ENCODE peak calls at places on chromosome 16, in eight cellular contexts. One of them, this sample, is unnamed.

GRCh38 chr16:20382202-20382948 is 22.2 kb downstream of the PDILT start:
- DNase-seq in A172: no peak
- DNase-seq in islet precursor cell: no peak
- DNase-seq in activated CD8-positive, alpha-beta T cell treated with anti-CD3 and anti-CD28 coated beads, Interleukin-2, amount 10 ng/mL, durations not matched to agents 7 days and 5 days: no peak
- DNase-seq in effector memory CD8-positive, alpha-beta T cell: no peak
- DNase-seq in choroid plexus epithelial cell: no peak
- DNase-seq in breast epithelium: no peak
- DNase-seq in fibroblast of the aortic adventitia: no peak
- DNase-seq in this sample: no peak

GRCh38 chr16:56121156-56121500 is 70.2 kb upstream of the GNAO1 start:
- DNase-seq in activated CD8-positive, alpha-beta T cell treated with anti-CD3 and anti-CD28 coated beads, Interleukin-2, amount 10 ng/mL, durations not matched to agents 7 days and 5 days: no peak
- DNase-seq in islet precursor cell: no peak
- DNase-seq in choroid plexus epithelial cell: no peak
- DNase-seq in effector memory CD8-positive, alpha-beta T cell: no peak
- DNase-seq in A172: no peak
- DNase-seq in breast epithelium: no peak
- DNase-seq in fibroblast of the aortic adventitia: no peak
- DNase-seq in this sample: no peak

GRCh38 chr16:3101841-3102470 is 2.9 kb upstream of the ZSCAN10 start:
- DNase-seq in islet precursor cell: peak; percentile 76
- DNase-seq in fibroblast of the aortic adventitia: no peak
- DNase-seq in activated CD8-positive, alpha-beta T cell treated with anti-CD3 and anti-CD28 coated beads, Interleukin-2, amount 10 ng/mL, durations not matched to agents 7 days and 5 days: peak; percentile 53
- DNase-seq in A172: no peak
- DNase-seq in breast epithelium: no peak
- DNase-seq in choroid plexus epithelial cell: no peak
- DNase-seq in effector memory CD8-positive, alpha-beta T cell: no peak
- DNase-seq in this sample: no peak

GRCh38 chr16:50369133-50369804 is 481 bp upstream of the BRD7 start:
- DNase-seq in islet precursor cell: no peak
- DNase-seq in breast epithelium: no peak
- DNase-seq in choroid plexus epithelial cell: no peak
- DNase-seq in fibroblast of the aortic adventitia: no peak
- DNase-seq in activated CD8-positive, alpha-beta T cell treated with anti-CD3 and anti-CD28 coated beads, Interleukin-2, amount 10 ng/mL, durations not matched to agents 7 days and 5 days: peak; percentile 20
- DNase-seq in A172: no peak
- DNase-seq in effector memory CD8-positive, alpha-beta T cell: no peak
- DNase-seq in this sample: no peak

GRCh38 chr16:83338941-83339340 is 468.8 kb upstream of the HSBP1 start:
- DNase-seq in islet precursor cell: no peak
- DNase-seq in breast epithelium: no peak
- DNase-seq in choroid plexus epithelial cell: peak; percentile 41
- DNase-seq in effector memory CD8-positive, alpha-beta T cell: no peak
- DNase-seq in fibroblast of the aortic adventitia: no peak
- DNase-seq in activated CD8-positive, alpha-beta T cell treated with anti-CD3 and anti-CD28 coated beads, Interleukin-2, amount 10 ng/mL, durations not matched to agents 7 days and 5 days: no peak
- DNase-seq in A172: peak; percentile 69
- DNase-seq in this sample: peak; percentile 48

GRCh38 chr16:695355-696089 is 5.3 kb upstream of the WDR24 start:
- DNase-seq in islet precursor cell: no peak
- DNase-seq in choroid plexus epithelial cell: no peak
- DNase-seq in breast epithelium: peak; percentile 49
- DNase-seq in A172: no peak
- DNase-seq in activated CD8-positive, alpha-beta T cell treated with anti-CD3 and anti-CD28 coated beads, Interleukin-2, amount 10 ng/mL, durations not matched to agents 7 days and 5 days: peak; percentile 69
- DNase-seq in effector memory CD8-positive, alpha-beta T cell: peak; percentile 52
- DNase-seq in fibroblast of the aortic adventitia: no peak
- DNase-seq in this sample: no peak

GRCh38 chr16:728131-728889 is 1.4 kb downstream of the HAGHL start:
- DNase-seq in breast epithelium: peak; percentile 48
- DNase-seq in effector memory CD8-positive, alpha-beta T cell: peak; percentile 70
- DNase-seq in activated CD8-positive, alpha-beta T cell treated with anti-CD3 and anti-CD28 coated beads, Interleukin-2, amount 10 ng/mL, durations not matched to agents 7 days and 5 days: peak; percentile 72
- DNase-seq in A172: peak; percentile 83
- DNase-seq in fibroblast of the aortic adventitia: peak; percentile 63
- DNase-seq in islet precursor cell: peak; percentile 90
- DNase-seq in choroid plexus epithelial cell: peak; percentile 86
- DNase-seq in this sample: peak; percentile 86

GRCh38 chr16:72124761-72125634 is 31.4 kb downstream of the DHX38 start:
- DNase-seq in activated CD8-positive, alpha-beta T cell treated with anti-CD3 and anti-CD28 coated beads, Interleukin-2, amount 10 ng/mL, durations not matched to agents 7 days and 5 days: peak; percentile 76
- DNase-seq in islet precursor cell: peak; percentile 88
- DNase-seq in effector memory CD8-positive, alpha-beta T cell: peak; percentile 41
- DNase-seq in choroid plexus epithelial cell: peak; percentile 86
- DNase-seq in breast epithelium: peak; percentile 30
- DNase-seq in fibroblast of the aortic adventitia: peak; percentile 82
- DNase-seq in A172: peak; percentile 69
- DNase-seq in this sample: peak; percentile 74

GRCh38 chr16:1707193-1707790 is 1.3 kb downstream of the MAPK8IP3 start:
- DNase-seq in activated CD8-positive, alpha-beta T cell treated with anti-CD3 and anti-CD28 coated beads, Interleukin-2, amount 10 ng/mL, durations not matched to agents 7 days and 5 days: peak; percentile 35
- DNase-seq in islet precursor cell: no peak
- DNase-seq in breast epithelium: no peak
- DNase-seq in A172: no peak
- DNase-seq in choroid plexus epithelial cell: peak; percentile 67
- DNase-seq in effector memory CD8-positive, alpha-beta T cell: no peak
- DNase-seq in fibroblast of the aortic adventitia: peak; percentile 48
- DNase-seq in this sample: peak; percentile 63

GRCh38 chr16:4433914-4434787 is 8.5 kb downstream of the DNAJA3 start:
- DNase-seq in choroid plexus epithelial cell: no peak
- DNase-seq in effector memory CD8-positive, alpha-beta T cell: no peak
- DNase-seq in activated CD8-positive, alpha-beta T cell treated with anti-CD3 and anti-CD28 coated beads, Interleukin-2, amount 10 ng/mL, durations not matched to agents 7 days and 5 days: no peak
- DNase-seq in fibroblast of the aortic adventitia: no peak
- DNase-seq in islet precursor cell: no peak
- DNase-seq in breast epithelium: no peak
- DNase-seq in A172: no peak
- DNase-seq in this sample: no peak

GRCh38 chr16:85610059-85610445 is 3.1 kb upstream of the GSE1 start:
- DNase-seq in fibroblast of the aortic adventitia: no peak
- DNase-seq in breast epithelium: peak; percentile 61
- DNase-seq in A172: no peak
- DNase-seq in choroid plexus epithelial cell: no peak
- DNase-seq in islet precursor cell: no peak
- DNase-seq in effector memory CD8-positive, alpha-beta T cell: no peak
- DNase-seq in activated CD8-positive, alpha-beta T cell treated with anti-CD3 and anti-CD28 coated beads, Interleukin-2, amount 10 ng/mL, durations not matched to agents 7 days and 5 days: peak; percentile 24
- DNase-seq in this sample: no peak